ENCODE peak calls at places on chromosomes 7 and 10, in nine cellular contexts. U is NCI-H187 treated with DMSO at 0.1 percent for 48 hours; A is prostate gland; F is ACHN; M is activated CD8-positive, alpha-beta T cell treated with anti-CD3 and anti-CD28 coated beads for 36 hours; X is memory B cell; O is NCI-H1105 treated with DMSO at 0.1 percent for 48 hours; W is stimulated activated CD4-positive, alpha-beta T cell treated with anti-CD3 and anti-CD28 coated beads, Interleukin-4, amount 100 ng/mL, for 4 hours; Y is amygdala. S is an unnamed sample.

GRCh38 chr7:110813986-110814385 is 276.9 kb upstream of the LRRN3 start:
- DNase-seq in U (no peak), A (no peak), F (no peak), M (no peak), X (no peak), O (no peak), W (no peak), Y (no peak), S (no peak)

GRCh38 chr7:47670738-47671137 is 88.8 kb upstream of the TNS3 start:
- DNase-seq in U (no peak), A (no peak), F (no peak), M (no peak), X (peak; percentile 62), O (no peak), W (no peak), Y (no peak), S (no peak)

GRCh38 chr10:132746801-132747625 is 38.9 kb downstream of the NKX6-2 start:
- DNase-seq in U (no peak), A (no peak), F (no peak), M (no peak), X (no peak), O (no peak), W (no peak), Y (peak; percentile 61), S (no peak)

GRCh38 chr7:104825099-104825498 is 188.9 kb upstream of the KMT2E start:
- DNase-seq in U (no peak), A (no peak), F (no peak), M (no peak), X (no peak), O (no peak), W (no peak), Y (no peak), S (no peak)

GRCh38 chr10:76150886-76151288 is 719.5 kb downstream of the LRMDA start:
- DNase-seq in U (no peak), A (no peak), F (no peak), M (no peak), X (no peak), O (no peak), W (no peak), Y (no peak), S (peak; percentile 65)

GRCh38 chr7:26278769-26279168 is 12.9 kb upstream of the SNX10 start:
- DNase-seq in U (no peak), A (no peak), F (peak; percentile 88), M (peak; percentile 10), X (no peak), O (peak; percentile 39), W (no peak), Y (no peak), S (peak; percentile 49)

GRCh38 chr10:133318494-133319127 is 9.9 kb downstream of the ZNF511 start:
- DNase-seq in U (no peak), A (no peak), F (peak; percentile 82), M (peak; percentile 79), X (peak; percentile 72), O (peak; percentile 33), W (peak; percentile 64), Y (peak; percentile 55), S (peak; percentile 56)

GRCh38 chr7:42491106-42491505 is 254.1 kb upstream of the GLI3 start:
- DNase-seq in U (no peak), A (no peak), F (no peak), M (no peak), X (no peak), O (no peak), W (no peak), Y (no peak), S (no peak)

GRCh38 chr7:2626498-2627117 is 5.2 kb upstream of the TTYH3 start:
- DNase-seq in U (no peak), A (no peak), F (no peak), M (no peak), X (no peak), O (no peak), W (no peak), Y (no peak), S (no peak)

GRCh38 chr7:128863433-128863989 is 855 bp downstream of the ATP6V1F start:
- DNase-seq in U (no peak), A (peak; percentile 33), F (peak; percentile 90), M (peak; percentile 67), X (no peak), O (peak; percentile 30), W (peak; percentile 15), Y (no peak), S (peak; percentile 65)

GRCh38 chr7:6546852-6547251 is 4.4 kb downstream of the GRID2IP start:
- DNase-seq in U (no peak), A (no peak), F (no peak), M (no peak), X (no peak), O (no peak), W (no peak), Y (no peak), S (no peak)

GRCh38 chr10:30437039-30437781 is 3.2 kb downstream of the MAP3K8 start:
- DNase-seq in U (no peak), A (no peak), F (peak; percentile 27), M (peak; percentile 60), X (no peak), O (no peak), W (no peak), Y (no peak), S (no peak)

GRCh38 chr7:80087051-80087767 is 47.4 kb upstream of the GNAI1 start:
- DNase-seq in U (no peak), A (no peak), F (no peak), M (no peak), X (no peak), O (no peak), W (no peak), Y (no peak), S (no peak)

GRCh38 chr10:91220954-91221696 is 662 bp downstream of the PCGF5 start:
- DNase-seq in U (no peak), A (peak; percentile 15), F (peak; percentile 41), M (peak; percentile 45), X (no peak), O (peak; percentile 20), W (peak; percentile 10), Y (no peak), S (no peak)

GRCh38 chr10:60105195-60105812 is 198.9 kb upstream of the CCDC6 start:
- DNase-seq in U (no peak), A (no peak), F (no peak), M (no peak), X (no peak), O (no peak), W (no peak), Y (no peak), S (no peak)

GRCh38 chr10:11553773-11554381 is 57.6 kb downstream of the USP6NL start:
- DNase-seq in U (no peak), A (no peak), F (no peak), M (peak; percentile 45), X (no peak), O (no peak), W (no peak), Y (no peak), S (no peak)

GRCh38 chr10:97278491-97278989 is 13.9 kb downstream of the ARHGAP19 start:
- DNase-seq in U (peak; percentile 3), A (no peak), F (peak; percentile 67), M (no peak), X (no peak), O (peak; percentile 64), W (no peak), Y (no peak), S (peak; percentile 67)

GRCh38 chr10:29377333-29377961 is 88.6 kb downstream of the LYZL1 start:
- DNase-seq in U (no peak), A (no peak), F (peak; percentile 31), M (peak; percentile 4), X (no peak), O (peak; percentile 9), W (no peak), Y (no peak), S (no peak)

GRCh38 chr10:125213541-125214282 is 53.3 kb upstream of the CTBP2 start:
- DNase-seq in U (no peak), A (no peak), F (no peak), M (no peak), X (no peak), O (no peak), W (no peak), Y (no peak), S (no peak)

GRCh38 chr10:78688945-78689935 is 379.5 kb upstream of the ZMIZ1 start:
- DNase-seq in U (peak; percentile 95), A (no peak), F (no peak), M (no peak), X (no peak), O (peak; percentile 36), W (no peak), Y (peak; percentile 50), S (no peak)

S was measured in HepG2.